ENCODE peak calls at places on chromosomes 6 and 20, in ten cellular contexts. One of them, this sample, is unnamed. For H3K4me1, the result is how much of the 10 kb centered on the place peaks cover.

GRCh38 chr6:152316024-152316423 is 321.1 kb downstream of the SYNE1 start:
- DNase-seq in A549: no peak
- DNase-seq in cardiac muscle cell: no peak
- DNase-seq in psoas muscle: peak
- DNase-seq in left lung: peak
- DNase-seq in spleen: peak
- DNase-seq in esophagus squamous epithelium: no peak
- DNase-seq in ovary: no peak
- DNase-seq in GM23338: no peak
- DNase-seq in GM23248: peak
- DNase-seq in this sample: peak

GRCh38 chr6:16136536-16137450 is 7.9 kb downstream of the MYLIP start:
- DNase-seq in A549: peak
- DNase-seq in cardiac muscle cell: no peak
- DNase-seq in psoas muscle: peak
- DNase-seq in left lung: no peak
- DNase-seq in spleen: no peak
- DNase-seq in esophagus squamous epithelium: no peak
- DNase-seq in ovary: no peak
- DNase-seq in GM23338: no peak
- DNase-seq in GM23248: peak
- DNase-seq in this sample: peak

GRCh38 chr6:167831281-167831680 is 4.6 kb downstream of the AFDN start:
- DNase-seq in A549: no peak
- DNase-seq in cardiac muscle cell: no peak
- DNase-seq in psoas muscle: no peak
- DNase-seq in left lung: no peak
- DNase-seq in spleen: no peak
- DNase-seq in esophagus squamous epithelium: no peak
- DNase-seq in ovary: no peak
- DNase-seq in GM23338: no peak
- DNase-seq in GM23248: no peak
- DNase-seq in this sample: no peak

GRCh38 chr6:87806635-87807034 is 104.6 kb upstream of the AKIRIN2 start:
- DNase-seq in A549: no peak
- DNase-seq in cardiac muscle cell: no peak
- DNase-seq in psoas muscle: no peak
- DNase-seq in left lung: no peak
- DNase-seq in spleen: no peak
- DNase-seq in esophagus squamous epithelium: no peak
- DNase-seq in ovary: no peak
- DNase-seq in GM23338: no peak
- DNase-seq in GM23248: no peak
- DNase-seq in this sample: no peak

GRCh38 chr6:150826788-150827187 is 38.7 kb upstream of the MTHFD1L start:
- DNase-seq in A549: no peak
- DNase-seq in cardiac muscle cell: no peak
- DNase-seq in psoas muscle: no peak
- DNase-seq in left lung: no peak
- DNase-seq in spleen: no peak
- DNase-seq in esophagus squamous epithelium: no peak
- DNase-seq in ovary: no peak
- DNase-seq in GM23338: no peak
- DNase-seq in GM23248: no peak
- DNase-seq in this sample: no peak

GRCh38 chr6:84728602-84729001 is 35.8 kb downstream of the TBX18 start:
- DNase-seq in A549: peak
- DNase-seq in cardiac muscle cell: no peak
- DNase-seq in psoas muscle: no peak
- DNase-seq in left lung: no peak
- DNase-seq in spleen: no peak
- DNase-seq in esophagus squamous epithelium: no peak
- DNase-seq in ovary: no peak
- DNase-seq in GM23338: peak
- DNase-seq in GM23248: peak
- DNase-seq in this sample: no peak

GRCh38 chr6:1527098-1527497 is 82.6 kb upstream of the FOXC1 start:
- DNase-seq in A549: no peak
- DNase-seq in cardiac muscle cell: peak
- DNase-seq in psoas muscle: peak
- DNase-seq in left lung: peak
- DNase-seq in spleen: peak
- DNase-seq in esophagus squamous epithelium: no peak
- DNase-seq in ovary: peak
- DNase-seq in GM23338: peak
- DNase-seq in GM23248: peak
- DNase-seq in this sample: peak

GRCh38 chr6:129744201-129744879 is 34.4 kb upstream of the ARHGAP18 start:
- DNase-seq in A549: peak
- DNase-seq in cardiac muscle cell: no peak
- DNase-seq in psoas muscle: no peak
- DNase-seq in left lung: no peak
- DNase-seq in spleen: no peak
- DNase-seq in esophagus squamous epithelium: no peak
- DNase-seq in ovary: peak
- DNase-seq in GM23338: peak
- DNase-seq in GM23248: peak
- DNase-seq in this sample: peak

GRCh38 chr20:10761786-10762185 is 88.0 kb upstream of the JAG1 start:
- DNase-seq in A549: peak
- DNase-seq in cardiac muscle cell: no peak
- DNase-seq in psoas muscle: no peak
- DNase-seq in left lung: no peak
- DNase-seq in spleen: no peak
- DNase-seq in esophagus squamous epithelium: no peak
- DNase-seq in ovary: no peak
- DNase-seq in GM23338: no peak
- DNase-seq in GM23248: no peak
- DNase-seq in this sample: no peak

GRCh38 chr20:6606651-6607050 is 160.8 kb upstream of the BMP2 start:
- DNase-seq in A549: no peak
- DNase-seq in cardiac muscle cell: no peak
- DNase-seq in psoas muscle: no peak
- DNase-seq in left lung: no peak
- DNase-seq in spleen: no peak
- DNase-seq in esophagus squamous epithelium: no peak
- DNase-seq in ovary: no peak
- DNase-seq in GM23338: no peak
- DNase-seq in GM23248: no peak
- DNase-seq in this sample: no peak

GRCh38 chr6:132527791-132528190 is 10.3 kb upstream of the TAAR9 start:
- DNase-seq in A549: peak
- DNase-seq in cardiac muscle cell: no peak
- DNase-seq in psoas muscle: no peak
- DNase-seq in left lung: no peak
- DNase-seq in spleen: no peak
- DNase-seq in esophagus squamous epithelium: no peak
- DNase-seq in ovary: no peak
- DNase-seq in GM23338: no peak
- DNase-seq in GM23248: peak
- DNase-seq in this sample: no peak

GRCh38 chr6:80214436-80215022 is 108.1 kb downstream of the BCKDHB start:
- DNase-seq in A549: peak
- DNase-seq in cardiac muscle cell: peak
- DNase-seq in psoas muscle: no peak
- DNase-seq in left lung: no peak
- DNase-seq in spleen: no peak
- DNase-seq in esophagus squamous epithelium: no peak
- DNase-seq in ovary: no peak
- DNase-seq in GM23338: peak
- DNase-seq in GM23248: peak
- DNase-seq in this sample: no peak

GRCh38 chr6:105432797-105433196 is 29.9 kb upstream of the PREP start:
- DNase-seq in A549: peak
- DNase-seq in cardiac muscle cell: no peak
- DNase-seq in psoas muscle: no peak
- DNase-seq in left lung: no peak
- DNase-seq in spleen: no peak
- DNase-seq in esophagus squamous epithelium: no peak
- DNase-seq in ovary: no peak
- DNase-seq in GM23338: peak
- DNase-seq in GM23248: peak
- DNase-seq in this sample: no peak

GRCh38 chr6:165774903-165775608 is 112.0 kb upstream of the PDE10A start:
- DNase-seq in A549: no peak
- DNase-seq in cardiac muscle cell: peak
- DNase-seq in psoas muscle: no peak
- DNase-seq in left lung: peak
- DNase-seq in spleen: no peak
- DNase-seq in esophagus squamous epithelium: no peak
- DNase-seq in ovary: no peak
- DNase-seq in GM23338: peak
- DNase-seq in GM23248: no peak
- DNase-seq in this sample: no peak

GRCh38 chr20:3798908-3799248 is 2.8 kb downstream of the CDC25B start:
- DNase-seq in A549: no peak
- DNase-seq in cardiac muscle cell: no peak
- DNase-seq in psoas muscle: no peak
- DNase-seq in left lung: no peak
- DNase-seq in spleen: no peak
- DNase-seq in esophagus squamous epithelium: no peak
- DNase-seq in ovary: no peak
- DNase-seq in GM23338: no peak
- DNase-seq in GM23248: no peak
- DNase-seq in this sample: no peak
- H3K4me1 ChIP-seq in A549: half or more
- H3K4me1 ChIP-seq in cardiac muscle cell: under half
- H3K4me1 ChIP-seq in psoas muscle: under half
- H3K4me1 ChIP-seq in left lung: half or more
- H3K4me1 ChIP-seq in spleen: half or more
- H3K4me1 ChIP-seq in esophagus squamous epithelium: half or more
- H3K4me1 ChIP-seq in ovary: under half
- H3K4me1 ChIP-seq in GM23338: under half
- H3K4me1 ChIP-seq in GM23248: under half
- H3K4me1 ChIP-seq in this sample: under half

GRCh38 chr6:56437171-56437900 is 190.0 kb upstream of the COL21A1 start:
- DNase-seq in A549: no peak
- DNase-seq in cardiac muscle cell: no peak
- DNase-seq in psoas muscle: no peak
- DNase-seq in left lung: no peak
- DNase-seq in spleen: no peak
- DNase-seq in esophagus squamous epithelium: no peak
- DNase-seq in ovary: no peak
- DNase-seq in GM23338: no peak
- DNase-seq in GM23248: no peak
- DNase-seq in this sample: no peak
- H3K4me3 ChIP-seq in A549: no peak
- H3K4me3 ChIP-seq in cardiac muscle cell: no peak
- H3K4me3 ChIP-seq in psoas muscle: no peak
- H3K4me3 ChIP-seq in left lung: no peak
- H3K4me3 ChIP-seq in spleen: no peak
- H3K4me3 ChIP-seq in esophagus squamous epithelium: no peak
- H3K4me3 ChIP-seq in ovary: no peak
- H3K4me3 ChIP-seq in GM23338: no peak
- H3K4me3 ChIP-seq in GM23248: no peak
- H3K4me3 ChIP-seq in this sample: no peak

GRCh38 chr6:41637179-41638001 is 878 bp upstream of the MDFI start:
- DNase-seq in A549: no peak
- DNase-seq in cardiac muscle cell: no peak
- DNase-seq in psoas muscle: no peak
- DNase-seq in left lung: no peak
- DNase-seq in spleen: peak
- DNase-seq in esophagus squamous epithelium: no peak
- DNase-seq in ovary: no peak
- DNase-seq in GM23338: peak
- DNase-seq in GM23248: no peak
- DNase-seq in this sample: no peak
- H3K27ac ChIP-seq in A549: peak
- H3K27ac ChIP-seq in cardiac muscle cell: no peak
- H3K27ac ChIP-seq in psoas muscle: no peak
- H3K27ac ChIP-seq in left lung: peak
- H3K27ac ChIP-seq in spleen: no peak
- H3K27ac ChIP-seq in esophagus squamous epithelium: peak
- H3K27ac ChIP-seq in ovary: no peak
- H3K27ac ChIP-seq in GM23338: no peak
- H3K27ac ChIP-seq in GM23248: no peak
- H3K27ac ChIP-seq in this sample: no peak

GRCh38 chr20:17928633-17929311 is 39.8 kb downstream of the SNX5 start:
- DNase-seq in A549: no peak
- DNase-seq in cardiac muscle cell: no peak
- DNase-seq in psoas muscle: no peak
- DNase-seq in left lung: no peak
- DNase-seq in spleen: no peak
- DNase-seq in esophagus squamous epithelium: no peak
- DNase-seq in ovary: no peak
- DNase-seq in GM23338: peak
- DNase-seq in GM23248: no peak
- DNase-seq in this sample: no peak

GRCh38 chr20:17925940-17926300 is 42.7 kb downstream of the SNX5 start:
- DNase-seq in A549: no peak
- DNase-seq in cardiac muscle cell: no peak
- DNase-seq in psoas muscle: no peak
- DNase-seq in left lung: no peak
- DNase-seq in spleen: no peak
- DNase-seq in esophagus squamous epithelium: no peak
- DNase-seq in ovary: no peak
- DNase-seq in GM23338: no peak
- DNase-seq in GM23248: no peak
- DNase-seq in this sample: no peak

GRCh38 chr20:17928211-17928611 is 40.4 kb downstream of the SNX5 start:
- DNase-seq in A549: no peak
- DNase-seq in cardiac muscle cell: no peak
- DNase-seq in psoas muscle: peak
- DNase-seq in left lung: no peak
- DNase-seq in spleen: no peak
- DNase-seq in esophagus squamous epithelium: no peak
- DNase-seq in ovary: no peak
- DNase-seq in GM23338: no peak
- DNase-seq in GM23248: no peak
- DNase-seq in this sample: no peak

GRCh38 chr20:17921774-17922173 is 46.8 kb downstream of the SNX5 start:
- DNase-seq in A549: no peak
- DNase-seq in cardiac muscle cell: no peak
- DNase-seq in psoas muscle: no peak
- DNase-seq in left lung: no peak
- DNase-seq in spleen: no peak
- DNase-seq in esophagus squamous epithelium: no peak
- DNase-seq in ovary: no peak
- DNase-seq in GM23338: no peak
- DNase-seq in GM23248: no peak
- DNase-seq in this sample: no peak

DNA sequence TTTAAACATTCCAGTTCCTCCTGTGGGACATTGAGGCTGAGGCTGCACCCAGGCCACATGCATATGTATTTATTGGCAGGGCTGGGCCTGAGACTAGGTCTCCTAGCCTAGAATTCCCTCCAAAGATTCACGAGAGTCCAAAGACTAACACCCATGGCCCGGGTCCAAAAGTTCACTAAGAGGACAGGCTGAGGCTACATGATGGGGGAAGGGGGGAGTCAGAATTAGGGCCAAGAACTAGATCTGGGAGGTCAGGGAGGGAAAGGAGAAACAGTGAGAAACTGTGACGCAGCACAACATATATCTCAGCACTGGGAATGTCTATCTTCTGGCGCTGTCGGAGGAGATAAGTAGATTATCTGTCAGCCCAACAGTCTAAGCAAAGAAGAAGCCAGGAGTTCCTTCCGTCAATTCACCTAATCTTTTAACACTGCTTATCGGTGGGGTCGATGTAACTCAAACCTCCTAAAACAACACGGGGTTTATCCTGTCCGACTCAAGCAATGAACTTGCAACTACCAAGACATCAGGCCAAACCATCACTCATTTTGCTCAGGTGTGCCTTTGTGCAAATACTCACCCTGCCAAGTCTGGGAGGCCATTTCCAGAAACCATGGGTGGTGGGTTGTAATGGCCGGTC is 43.2 kb downstream of the SNX5 start:
- DNase-seq in A549: no peak
- DNase-seq in cardiac muscle cell: no peak
- DNase-seq in psoas muscle: no peak
- DNase-seq in left lung: no peak
- DNase-seq in spleen: no peak
- DNase-seq in esophagus squamous epithelium: no peak
- DNase-seq in ovary: no peak
- DNase-seq in GM23338: no peak
- DNase-seq in GM23248: no peak
- DNase-seq in this sample: no peak
- H3K4me1 ChIP-seq in A549: under half
- H3K4me1 ChIP-seq in cardiac muscle cell: under half
- H3K4me1 ChIP-seq in psoas muscle: under half
- H3K4me1 ChIP-seq in left lung: under half
- H3K4me1 ChIP-seq in spleen: under half
- H3K4me1 ChIP-seq in esophagus squamous epithelium: under half
- H3K4me1 ChIP-seq in ovary: under half
- H3K4me1 ChIP-seq in GM23338: under half
- H3K4me1 ChIP-seq in GM23248: under half
- H3K4me1 ChIP-seq in this sample: under half

This sample was measured in gastrocnemius medialis.